ENCODE peak calls at places on chromosomes 16 and 17, in four cellular contexts. One of them, this sample, is unnamed. For H3K4me1, the result is how much of the 10 kb centered on the place peaks cover.

GRCh38 chr17:8470447-8471047 is 34.9 kb downstream of the NDEL1 start:
- DNase-seq in suprapubic skin: no peak
- DNase-seq in GM23338: no peak
- DNase-seq in spleen: no peak
- DNase-seq in this sample: peak

GRCh38 chr16:88754912-88755744 is 29.9 kb downstream of the PIEZO1 start:
- DNase-seq in suprapubic skin: no peak
- DNase-seq in GM23338: peak
- DNase-seq in spleen: no peak
- DNase-seq in this sample: peak

GRCh38 chr17:52837502-52837901 is 679.0 kb upstream of the CA10 start:
- DNase-seq in suprapubic skin: no peak
- DNase-seq in GM23338: no peak
- DNase-seq in spleen: no peak
- DNase-seq in this sample: no peak

GRCh38 chr16:85321856-85322271 is 209.6 kb upstream of the CIBAR2 start:
- DNase-seq in suprapubic skin: peak
- DNase-seq in GM23338: no peak
- DNase-seq in spleen: peak
- DNase-seq in this sample: peak

GRCh38 chr17:35491417-35491816 is 42.9 kb upstream of the SLFN13 start:
- DNase-seq in suprapubic skin: no peak
- DNase-seq in GM23338: no peak
- DNase-seq in spleen: no peak
- DNase-seq in this sample: no peak

GRCh38 chr17:30226878-30227277 is 8.6 kb downstream of the SLC6A4 start:
- DNase-seq in suprapubic skin: no peak
- DNase-seq in GM23338: no peak
- DNase-seq in spleen: peak
- DNase-seq in this sample: no peak

GRCh38 chr16:11258553-11259287 is 2.7 kb upstream of the SOCS1 start:
- DNase-seq in suprapubic skin: peak
- DNase-seq in GM23338: no peak
- DNase-seq in spleen: peak
- DNase-seq in this sample: no peak

GRCh38 chr17:19331553-19332245 is 30.8 kb downstream of the B9D1 start:
- DNase-seq in suprapubic skin: no peak
- DNase-seq in GM23338: no peak
- DNase-seq in spleen: no peak
- DNase-seq in this sample: no peak

GRCh38 chr16:2090819-2091721 is 43.3 kb downstream of the TSC2 start:
- DNase-seq in suprapubic skin: no peak
- DNase-seq in GM23338: peak
- DNase-seq in spleen: no peak
- DNase-seq in this sample: peak

GRCh38 chr17:59496178-59496577 is 69.2 kb upstream of the DHX40 start:
- DNase-seq in suprapubic skin: no peak
- DNase-seq in GM23338: no peak
- DNase-seq in spleen: no peak
- DNase-seq in this sample: no peak

GRCh38 chr17:39221572-39221971 is 4.2 kb downstream of the STAC2 start:
- DNase-seq in suprapubic skin: no peak
- DNase-seq in GM23338: no peak
- DNase-seq in spleen: no peak
- DNase-seq in this sample: no peak

GRCh38 chr16:77711775-77712174 is 10.5 kb upstream of the NUDT7 start:
- DNase-seq in suprapubic skin: no peak
- DNase-seq in GM23338: no peak
- DNase-seq in spleen: no peak
- DNase-seq in this sample: no peak

GRCh38 chr17:50274945-50275221 is 617 bp downstream of the TMEM92 start:
- DNase-seq in suprapubic skin: peak
- DNase-seq in GM23338: no peak
- DNase-seq in spleen: no peak
- DNase-seq in this sample: no peak

GRCh38 chr16:72013389-72013788 is 4.8 kb downstream of the DHODH start:
- DNase-seq in suprapubic skin: no peak
- DNase-seq in GM23338: no peak
- DNase-seq in spleen: no peak
- DNase-seq in this sample: no peak

GRCh38 chr17:64723781-64724180 is 61.7 kb upstream of the SMURF2 start:
- DNase-seq in suprapubic skin: no peak
- DNase-seq in GM23338: no peak
- DNase-seq in spleen: no peak
- DNase-seq in this sample: no peak

GRCh38 chr17:2230877-2231276 is 72.7 kb downstream of the SMG6 start:
- DNase-seq in suprapubic skin: no peak
- DNase-seq in GM23338: no peak
- DNase-seq in spleen: no peak
- DNase-seq in this sample: no peak

GRCh38 chr16:2795714-2796143 is 2.5 kb upstream of the PRSS41 start:
- DNase-seq in suprapubic skin: no peak
- DNase-seq in GM23338: no peak
- DNase-seq in spleen: no peak
- DNase-seq in this sample: no peak

GRCh38 chr16:85428168-85428898 is 184.8 kb upstream of the GSE1 start:
- DNase-seq in suprapubic skin: peak
- DNase-seq in GM23338: peak
- DNase-seq in spleen: peak
- DNase-seq in this sample: no peak

GRCh38 chr17:15273141-15273793 is 8.1 kb upstream of the PMP22 start:
- DNase-seq in suprapubic skin: no peak
- DNase-seq in GM23338: no peak
- DNase-seq in spleen: no peak
- DNase-seq in this sample: no peak

GRCh38 chr16:69150146-69150865 is 17.9 kb downstream of the UTP4 start:
- DNase-seq in suprapubic skin: no peak
- DNase-seq in GM23338: peak
- DNase-seq in spleen: no peak
- DNase-seq in this sample: peak

GRCh38 chr17:60390881-60391418 is 983 bp downstream of the USP32 start:
- DNase-seq in suprapubic skin: no peak
- DNase-seq in GM23338: no peak
- DNase-seq in spleen: peak
- DNase-seq in this sample: peak

GRCh38 chr17:57002904-57003303 is 25.0 kb downstream of the SCPEP1 start:
- DNase-seq in suprapubic skin: no peak
- DNase-seq in GM23338: no peak
- DNase-seq in spleen: no peak
- DNase-seq in this sample: no peak

GRCh38 chr17:29347831-29348281 is 42.3 kb upstream of the TAOK1 start:
- DNase-seq in suprapubic skin: no peak
- DNase-seq in GM23338: no peak
- DNase-seq in spleen: no peak
- DNase-seq in this sample: no peak

GRCh38 chr16:424033-424622 is 1.3 kb upstream of the RAB11FIP3 start:
- DNase-seq in suprapubic skin: peak
- DNase-seq in GM23338: no peak
- DNase-seq in spleen: no peak
- DNase-seq in this sample: peak

GRCh38 chr17:76585649-76586593 is at the start of gene ST6GALNAC2:
- DNase-seq in suprapubic skin: no peak
- DNase-seq in GM23338: peak
- DNase-seq in spleen: peak
- DNase-seq in this sample: peak

GRCh38 chr17:15475620-15476354 is 8.4 kb upstream of the CDRT4 start:
- DNase-seq in suprapubic skin: no peak
- DNase-seq in GM23338: no peak
- DNase-seq in spleen: no peak
- DNase-seq in this sample: no peak

GRCh38 chr17:7589891-7590611 is at the start of gene SOX15:
- DNase-seq in suprapubic skin: no peak
- DNase-seq in GM23338: peak
- DNase-seq in spleen: no peak
- DNase-seq in this sample: peak

GRCh38 chr16:6335072-6335471 is 997.6 kb upstream of the RBFOX1 start:
- DNase-seq in suprapubic skin: no peak
- DNase-seq in GM23338: peak
- DNase-seq in spleen: no peak
- DNase-seq in this sample: no peak

GRCh38 chr17:63983326-63983725 is 10.6 kb upstream of the SCN4A start:
- DNase-seq in suprapubic skin: peak
- DNase-seq in GM23338: no peak
- DNase-seq in spleen: no peak
- DNase-seq in this sample: no peak

GRCh38 chr16:22681881-22682291 is 132.1 kb upstream of the HS3ST2 start:
- DNase-seq in suprapubic skin: no peak
- DNase-seq in GM23338: no peak
- DNase-seq in spleen: no peak
- DNase-seq in this sample: no peak

GRCh38 chr16:5862103-5863003 is 764.8 kb upstream of the EEF2KMT start:
- DNase-seq in suprapubic skin: no peak
- DNase-seq in GM23338: no peak
- DNase-seq in spleen: no peak
- DNase-seq in this sample: no peak

GRCh38 chr17:45308016-45308365 is 8.8 kb downstream of the MAP3K14 start:
- DNase-seq in suprapubic skin: no peak
- DNase-seq in GM23338: no peak
- DNase-seq in spleen: no peak
- DNase-seq in this sample: no peak

DNA sequence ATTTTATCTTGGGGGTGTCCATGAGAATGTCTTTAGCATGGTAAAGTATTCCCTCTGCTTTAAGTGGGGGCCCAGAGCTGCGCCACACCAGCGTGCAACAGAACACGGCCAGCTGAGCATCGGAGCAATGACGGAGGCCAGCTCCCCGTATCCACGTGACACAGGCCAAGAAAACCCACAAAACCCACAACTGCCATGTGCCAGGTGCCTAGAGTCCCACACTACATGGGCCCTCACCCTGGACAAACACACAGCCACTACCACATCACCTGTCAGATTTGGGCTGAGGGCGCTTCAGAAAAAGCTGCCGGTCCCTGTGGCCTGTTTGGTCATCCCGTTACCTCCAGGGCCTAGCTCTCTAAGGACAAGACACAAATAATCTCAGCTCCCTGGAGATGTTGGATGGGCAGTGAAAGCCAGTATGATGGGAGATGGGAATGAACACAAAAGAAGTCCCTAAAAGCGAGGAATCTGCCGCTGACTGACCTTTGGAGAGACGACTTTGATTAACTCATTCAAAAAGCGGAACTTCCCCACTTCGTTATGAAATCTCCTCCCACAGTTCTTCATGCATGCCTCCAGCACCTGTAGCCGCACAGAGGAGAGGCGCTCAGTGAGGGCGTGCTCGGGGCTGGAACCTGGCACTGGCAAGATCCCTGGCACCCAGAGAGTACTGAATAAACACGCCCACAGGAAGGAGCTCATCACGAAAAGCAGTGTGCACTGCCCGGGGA is 17.1 kb downstream of the GGA3 start:
- DNase-seq in suprapubic skin: no peak
- DNase-seq in GM23338: no peak
- DNase-seq in spleen: peak
- DNase-seq in this sample: no peak
- H3K4me1 ChIP-seq in suprapubic skin: under half
- H3K4me1 ChIP-seq in GM23338: under half
- H3K4me1 ChIP-seq in spleen: under half
- H3K4me1 ChIP-seq in this sample: under half

GRCh38 chr17:83051423-83052240 is 27.8 kb upstream of the METRNL start:
- DNase-seq in suprapubic skin: peak
- DNase-seq in GM23338: peak
- DNase-seq in spleen: peak
- DNase-seq in this sample: peak
- TF ChIP-seq POLR2AphosphoS5 in suprapubic skin: no peak
- TF ChIP-seq POLR2AphosphoS5 in GM23338: peak
- TF ChIP-seq POLR2AphosphoS5 in spleen: peak
- TF ChIP-seq POLR2AphosphoS5 in this sample: peak

GRCh38 chr17:82098169-82098938 is at the start of gene FASN:
- DNase-seq in suprapubic skin: peak
- DNase-seq in GM23338: peak
- DNase-seq in spleen: peak
- DNase-seq in this sample: peak
- TF ChIP-seq CTCF in suprapubic skin: no peak
- TF ChIP-seq CTCF in GM23338: peak
- TF ChIP-seq CTCF in spleen: no peak
- TF ChIP-seq CTCF in this sample: no peak

GRCh38 chr17:40538019-40538935 is 27.0 kb downstream of the CCR7 start:
- DNase-seq in suprapubic skin: peak
- DNase-seq in GM23338: no peak
- DNase-seq in spleen: peak
- DNase-seq in this sample: peak

GRCh38 chr17:40540448-40540847 is 24.8 kb downstream of the CCR7 start:
- DNase-seq in suprapubic skin: peak
- DNase-seq in GM23338: no peak
- DNase-seq in spleen: peak
- DNase-seq in this sample: no peak

GRCh38 chr17:40539711-40540411 is 25.4 kb downstream of the CCR7 start:
- DNase-seq in suprapubic skin: peak
- DNase-seq in GM23338: no peak
- DNase-seq in spleen: peak
- DNase-seq in this sample: no peak

GRCh38 chr17:40541060-40541872 is 24.0 kb downstream of the CCR7 start:
- DNase-seq in suprapubic skin: peak
- DNase-seq in GM23338: no peak
- DNase-seq in spleen: peak
- DNase-seq in this sample: no peak

GRCh38 chr17:40538936-40539705 is 26.2 kb downstream of the CCR7 start:
- DNase-seq in suprapubic skin: peak
- DNase-seq in GM23338: no peak
- DNase-seq in spleen: peak
- DNase-seq in this sample: no peak
- H3K4me1 ChIP-seq in suprapubic skin: half or more
- H3K4me1 ChIP-seq in GM23338: under half
- H3K4me1 ChIP-seq in spleen: half or more
- H3K4me1 ChIP-seq in this sample: under half